ENCODE peak calls at places on chromosomes 2 and 18, in ten cellular contexts. One of them, this sample, is unnamed.
A peak's percentile ranks its signal among the peaks of the same experiment; 100 is the strongest.

GRCh38 chr2:175205523-175205922 is 24.0 kb upstream of the ATP5MC3 start:
- DNase-seq in AML-193: no peak
- DNase-seq in left colon: no peak
- DNase-seq in RPMI8226: no peak
- DNase-seq in globus pallidus: no peak
- DNase-seq in stimulated activated CD8-positive, alpha-beta memory T cell treated with anti-CD3 and anti-CD28 coated beads, Interleukin-4, amount 100 ng/mL, for 4 hours: no peak
- DNase-seq in dorsolateral prefrontal cortex: no peak
- DNase-seq in HEK293T: no peak
- DNase-seq in NCI-H2081: no peak
- DNase-seq in T-helper 9 cell: no peak
- DNase-seq in this sample: no peak

GRCh38 chr2:8893978-8894820 is 56.8 kb upstream of the KIDINS220 start:
- DNase-seq in stimulated activated CD8-positive, alpha-beta memory T cell treated with anti-CD3 and anti-CD28 coated beads, Interleukin-4, amount 100 ng/mL, for 4 hours: no peak
- DNase-seq in AML-193: no peak
- DNase-seq in T-helper 9 cell: no peak
- DNase-seq in HEK293T: no peak
- DNase-seq in left colon: peak; percentile 18
- DNase-seq in globus pallidus: no peak
- DNase-seq in NCI-H2081: peak; percentile 59
- DNase-seq in dorsolateral prefrontal cortex: no peak
- DNase-seq in RPMI8226: no peak
- DNase-seq in this sample: no peak

GRCh38 chr2:188765522-188765921 is 208.7 kb upstream of the COL3A1 start:
- DNase-seq in HEK293T: peak; percentile 21
- DNase-seq in NCI-H2081: no peak
- DNase-seq in RPMI8226: peak; percentile 24
- DNase-seq in globus pallidus: no peak
- DNase-seq in AML-193: no peak
- DNase-seq in dorsolateral prefrontal cortex: no peak
- DNase-seq in left colon: no peak
- DNase-seq in stimulated activated CD8-positive, alpha-beta memory T cell treated with anti-CD3 and anti-CD28 coated beads, Interleukin-4, amount 100 ng/mL, for 4 hours: no peak
- DNase-seq in T-helper 9 cell: no peak
- DNase-seq in this sample: peak; percentile 29

GRCh38 chr2:188475945-188476344 is 184.3 kb downstream of the GULP1 start:
- DNase-seq in AML-193: no peak
- DNase-seq in HEK293T: no peak
- DNase-seq in globus pallidus: no peak
- DNase-seq in stimulated activated CD8-positive, alpha-beta memory T cell treated with anti-CD3 and anti-CD28 coated beads, Interleukin-4, amount 100 ng/mL, for 4 hours: no peak
- DNase-seq in T-helper 9 cell: no peak
- DNase-seq in NCI-H2081: no peak
- DNase-seq in RPMI8226: no peak
- DNase-seq in dorsolateral prefrontal cortex: no peak
- DNase-seq in left colon: no peak
- DNase-seq in this sample: peak; percentile 72

GRCh38 chr2:62196278-62196901 is 475 bp downstream of the B3GNT2 start:
- DNase-seq in T-helper 9 cell: peak; percentile 49
- DNase-seq in dorsolateral prefrontal cortex: no peak
- DNase-seq in HEK293T: no peak
- DNase-seq in left colon: peak; percentile 68
- DNase-seq in AML-193: no peak
- DNase-seq in globus pallidus: peak; percentile 31
- DNase-seq in stimulated activated CD8-positive, alpha-beta memory T cell treated with anti-CD3 and anti-CD28 coated beads, Interleukin-4, amount 100 ng/mL, for 4 hours: peak; percentile 14
- DNase-seq in NCI-H2081: peak; percentile 61
- DNase-seq in RPMI8226: peak; percentile 53
- DNase-seq in this sample: peak; percentile 36

GRCh38 chr2:45119038-45119437 is 109.8 kb upstream of the SIX2 start:
- DNase-seq in left colon: no peak
- DNase-seq in RPMI8226: no peak
- DNase-seq in NCI-H2081: no peak
- DNase-seq in stimulated activated CD8-positive, alpha-beta memory T cell treated with anti-CD3 and anti-CD28 coated beads, Interleukin-4, amount 100 ng/mL, for 4 hours: no peak
- DNase-seq in globus pallidus: no peak
- DNase-seq in dorsolateral prefrontal cortex: no peak
- DNase-seq in HEK293T: no peak
- DNase-seq in AML-193: no peak
- DNase-seq in T-helper 9 cell: no peak
- DNase-seq in this sample: no peak

GRCh38 chr2:170812716-170813585 is 3.7 kb upstream of the GAD1 start:
- DNase-seq in left colon: no peak
- DNase-seq in AML-193: peak; percentile 55
- DNase-seq in T-helper 9 cell: no peak
- DNase-seq in RPMI8226: peak; percentile 68
- DNase-seq in globus pallidus: peak; percentile 80
- DNase-seq in HEK293T: peak; percentile 56
- DNase-seq in stimulated activated CD8-positive, alpha-beta memory T cell treated with anti-CD3 and anti-CD28 coated beads, Interleukin-4, amount 100 ng/mL, for 4 hours: no peak
- DNase-seq in NCI-H2081: peak; percentile 89
- DNase-seq in dorsolateral prefrontal cortex: no peak
- DNase-seq in this sample: peak; percentile 73

GRCh38 chr2:27715318-27716165 is 51.9 kb downstream of the SLC4A1AP start:
- DNase-seq in stimulated activated CD8-positive, alpha-beta memory T cell treated with anti-CD3 and anti-CD28 coated beads, Interleukin-4, amount 100 ng/mL, for 4 hours: no peak
- DNase-seq in AML-193: no peak
- DNase-seq in HEK293T: peak; percentile 55
- DNase-seq in T-helper 9 cell: no peak
- DNase-seq in dorsolateral prefrontal cortex: no peak
- DNase-seq in globus pallidus: no peak
- DNase-seq in left colon: no peak
- DNase-seq in RPMI8226: peak; percentile 55
- DNase-seq in NCI-H2081: peak; percentile 43
- DNase-seq in this sample: no peak

GRCh38 chr2:205011031-205011430 is 465.8 kb downstream of the PARD3B start:
- DNase-seq in T-helper 9 cell: no peak
- DNase-seq in RPMI8226: no peak
- DNase-seq in AML-193: no peak
- DNase-seq in HEK293T: no peak
- DNase-seq in stimulated activated CD8-positive, alpha-beta memory T cell treated with anti-CD3 and anti-CD28 coated beads, Interleukin-4, amount 100 ng/mL, for 4 hours: no peak
- DNase-seq in globus pallidus: no peak
- DNase-seq in dorsolateral prefrontal cortex: no peak
- DNase-seq in left colon: no peak
- DNase-seq in NCI-H2081: no peak
- DNase-seq in this sample: no peak

GRCh38 chr2:185202416-185202815 is 536.2 kb upstream of the FSIP2 start:
- DNase-seq in dorsolateral prefrontal cortex: no peak
- DNase-seq in HEK293T: no peak
- DNase-seq in NCI-H2081: no peak
- DNase-seq in globus pallidus: no peak
- DNase-seq in stimulated activated CD8-positive, alpha-beta memory T cell treated with anti-CD3 and anti-CD28 coated beads, Interleukin-4, amount 100 ng/mL, for 4 hours: no peak
- DNase-seq in left colon: no peak
- DNase-seq in T-helper 9 cell: no peak
- DNase-seq in AML-193: no peak
- DNase-seq in RPMI8226: no peak
- DNase-seq in this sample: peak; percentile 16

GRCh38 chr2:32289165-32290054 is 11.7 kb downstream of the YIPF4 start:
- DNase-seq in T-helper 9 cell: no peak
- DNase-seq in dorsolateral prefrontal cortex: no peak
- DNase-seq in NCI-H2081: no peak
- DNase-seq in RPMI8226: no peak
- DNase-seq in HEK293T: no peak
- DNase-seq in globus pallidus: no peak
- DNase-seq in stimulated activated CD8-positive, alpha-beta memory T cell treated with anti-CD3 and anti-CD28 coated beads, Interleukin-4, amount 100 ng/mL, for 4 hours: no peak
- DNase-seq in AML-193: peak; percentile 55
- DNase-seq in left colon: no peak
- DNase-seq in this sample: no peak

GRCh38 chr2:233129351-233129978 is 69.3 kb downstream of the INPP5D start:
- DNase-seq in HEK293T: peak; percentile 62
- DNase-seq in AML-193: no peak
- DNase-seq in T-helper 9 cell: no peak
- DNase-seq in RPMI8226: no peak
- DNase-seq in NCI-H2081: no peak
- DNase-seq in globus pallidus: no peak
- DNase-seq in left colon: no peak
- DNase-seq in dorsolateral prefrontal cortex: no peak
- DNase-seq in stimulated activated CD8-positive, alpha-beta memory T cell treated with anti-CD3 and anti-CD28 coated beads, Interleukin-4, amount 100 ng/mL, for 4 hours: no peak
- DNase-seq in this sample: no peak

GRCh38 chr18:42437646-42438045 is 482.6 kb downstream of the PIK3C3 start:
- DNase-seq in T-helper 9 cell: no peak
- DNase-seq in globus pallidus: no peak
- DNase-seq in left colon: no peak
- DNase-seq in dorsolateral prefrontal cortex: no peak
- DNase-seq in HEK293T: no peak
- DNase-seq in RPMI8226: no peak
- DNase-seq in NCI-H2081: no peak
- DNase-seq in AML-193: no peak
- DNase-seq in stimulated activated CD8-positive, alpha-beta memory T cell treated with anti-CD3 and anti-CD28 coated beads, Interleukin-4, amount 100 ng/mL, for 4 hours: no peak
- DNase-seq in this sample: no peak

GRCh38 chr18:36349552-36349951 is 52.0 kb downstream of the FHOD3 start:
- DNase-seq in HEK293T: no peak
- DNase-seq in stimulated activated CD8-positive, alpha-beta memory T cell treated with anti-CD3 and anti-CD28 coated beads, Interleukin-4, amount 100 ng/mL, for 4 hours: no peak
- DNase-seq in globus pallidus: no peak
- DNase-seq in T-helper 9 cell: no peak
- DNase-seq in left colon: no peak
- DNase-seq in RPMI8226: no peak
- DNase-seq in NCI-H2081: no peak
- DNase-seq in AML-193: no peak
- DNase-seq in dorsolateral prefrontal cortex: no peak
- DNase-seq in this sample: no peak

GRCh38 chr2:96962567-96963203 is 23.7 kb downstream of the FAM178B start:
- DNase-seq in RPMI8226: no peak
- DNase-seq in T-helper 9 cell: peak; percentile 79
- DNase-seq in dorsolateral prefrontal cortex: no peak
- DNase-seq in globus pallidus: no peak
- DNase-seq in HEK293T: no peak
- DNase-seq in NCI-H2081: no peak
- DNase-seq in AML-193: peak; percentile 47
- DNase-seq in stimulated activated CD8-positive, alpha-beta memory T cell treated with anti-CD3 and anti-CD28 coated beads, Interleukin-4, amount 100 ng/mL, for 4 hours: peak; percentile 54
- DNase-seq in left colon: no peak
- DNase-seq in this sample: no peak

GRCh38 chr2:127449439-127449838 is 31.2 kb downstream of the PROC start:
- DNase-seq in RPMI8226: no peak
- DNase-seq in HEK293T: no peak
- DNase-seq in left colon: no peak
- DNase-seq in stimulated activated CD8-positive, alpha-beta memory T cell treated with anti-CD3 and anti-CD28 coated beads, Interleukin-4, amount 100 ng/mL, for 4 hours: no peak
- DNase-seq in globus pallidus: no peak
- DNase-seq in dorsolateral prefrontal cortex: no peak
- DNase-seq in T-helper 9 cell: no peak
- DNase-seq in NCI-H2081: no peak
- DNase-seq in AML-193: no peak
- DNase-seq in this sample: no peak

GRCh38 chr2:72561621-72562318 is 264.1 kb downstream of the EXOC6B start:
- DNase-seq in left colon: no peak
- DNase-seq in RPMI8226: no peak
- DNase-seq in globus pallidus: peak; percentile 53
- DNase-seq in T-helper 9 cell: no peak
- DNase-seq in AML-193: no peak
- DNase-seq in NCI-H2081: no peak
- DNase-seq in stimulated activated CD8-positive, alpha-beta memory T cell treated with anti-CD3 and anti-CD28 coated beads, Interleukin-4, amount 100 ng/mL, for 4 hours: no peak
- DNase-seq in dorsolateral prefrontal cortex: no peak
- DNase-seq in HEK293T: no peak
- DNase-seq in this sample: no peak

GRCh38 chr2:229728360-229728759 is 14.0 kb upstream of the DNER start:
- DNase-seq in AML-193: no peak
- DNase-seq in globus pallidus: no peak
- DNase-seq in dorsolateral prefrontal cortex: no peak
- DNase-seq in RPMI8226: no peak
- DNase-seq in NCI-H2081: no peak
- DNase-seq in stimulated activated CD8-positive, alpha-beta memory T cell treated with anti-CD3 and anti-CD28 coated beads, Interleukin-4, amount 100 ng/mL, for 4 hours: no peak
- DNase-seq in left colon: no peak
- DNase-seq in T-helper 9 cell: no peak
- DNase-seq in HEK293T: no peak
- DNase-seq in this sample: no peak

GRCh38 chr18:4096501-4096900 is 358.6 kb downstream of the DLGAP1 start:
- DNase-seq in left colon: no peak
- DNase-seq in HEK293T: no peak
- DNase-seq in NCI-H2081: no peak
- DNase-seq in T-helper 9 cell: no peak
- DNase-seq in globus pallidus: no peak
- DNase-seq in AML-193: no peak
- DNase-seq in RPMI8226: no peak
- DNase-seq in dorsolateral prefrontal cortex: no peak
- DNase-seq in stimulated activated CD8-positive, alpha-beta memory T cell treated with anti-CD3 and anti-CD28 coated beads, Interleukin-4, amount 100 ng/mL, for 4 hours: no peak
- DNase-seq in this sample: no peak

GRCh38 chr2:45168731-45169338 is 159.6 kb upstream of the SIX2 start:
- DNase-seq in globus pallidus: no peak
- DNase-seq in AML-193: no peak
- DNase-seq in HEK293T: peak; percentile 53
- DNase-seq in T-helper 9 cell: no peak
- DNase-seq in stimulated activated CD8-positive, alpha-beta memory T cell treated with anti-CD3 and anti-CD28 coated beads, Interleukin-4, amount 100 ng/mL, for 4 hours: no peak
- DNase-seq in RPMI8226: no peak
- DNase-seq in NCI-H2081: peak; percentile 49
- DNase-seq in left colon: peak; percentile 13
- DNase-seq in dorsolateral prefrontal cortex: no peak
- DNase-seq in this sample: no peak

GRCh38 chr2:19228720-19229119 is 129.7 kb downstream of the OSR1 start:
- DNase-seq in HEK293T: no peak
- DNase-seq in dorsolateral prefrontal cortex: no peak
- DNase-seq in left colon: no peak
- DNase-seq in NCI-H2081: no peak
- DNase-seq in T-helper 9 cell: no peak
- DNase-seq in AML-193: no peak
- DNase-seq in globus pallidus: no peak
- DNase-seq in stimulated activated CD8-positive, alpha-beta memory T cell treated with anti-CD3 and anti-CD28 coated beads, Interleukin-4, amount 100 ng/mL, for 4 hours: no peak
- DNase-seq in RPMI8226: no peak
- DNase-seq in this sample: no peak

GRCh38 chr2:209721497-209721896 is 50.1 kb upstream of the UNC80 start:
- DNase-seq in stimulated activated CD8-positive, alpha-beta memory T cell treated with anti-CD3 and anti-CD28 coated beads, Interleukin-4, amount 100 ng/mL, for 4 hours: no peak
- DNase-seq in NCI-H2081: no peak
- DNase-seq in left colon: no peak
- DNase-seq in AML-193: no peak
- DNase-seq in HEK293T: no peak
- DNase-seq in dorsolateral prefrontal cortex: no peak
- DNase-seq in T-helper 9 cell: no peak
- DNase-seq in globus pallidus: no peak
- DNase-seq in RPMI8226: no peak
- DNase-seq in this sample: no peak

GRCh38 chr2:13006829-13007715 is 290.3 kb downstream of the TRIB2 start:
- DNase-seq in HEK293T: peak; percentile 64
- DNase-seq in left colon: peak; percentile 44
- DNase-seq in stimulated activated CD8-positive, alpha-beta memory T cell treated with anti-CD3 and anti-CD28 coated beads, Interleukin-4, amount 100 ng/mL, for 4 hours: peak; percentile 17
- DNase-seq in AML-193: peak; percentile 44
- DNase-seq in RPMI8226: peak; percentile 52
- DNase-seq in dorsolateral prefrontal cortex: peak; percentile 62
- DNase-seq in globus pallidus: peak; percentile 71
- DNase-seq in T-helper 9 cell: peak; percentile 46
- DNase-seq in NCI-H2081: peak; percentile 73
- DNase-seq in this sample: peak; percentile 97

GRCh38 chr2:85902496-85902895 is 13.7 kb upstream of the ST3GAL5 start:
- DNase-seq in AML-193: no peak
- DNase-seq in RPMI8226: no peak
- DNase-seq in NCI-H2081: no peak
- DNase-seq in HEK293T: no peak
- DNase-seq in T-helper 9 cell: no peak
- DNase-seq in globus pallidus: peak; percentile 97
- DNase-seq in left colon: no peak
- DNase-seq in dorsolateral prefrontal cortex: no peak
- DNase-seq in stimulated activated CD8-positive, alpha-beta memory T cell treated with anti-CD3 and anti-CD28 coated beads, Interleukin-4, amount 100 ng/mL, for 4 hours: no peak
- DNase-seq in this sample: no peak

GRCh38 chr2:88329815-88330603 is 122.5 kb downstream of the FOXI3 start:
- DNase-seq in RPMI8226: no peak
- DNase-seq in NCI-H2081: peak; percentile 14
- DNase-seq in left colon: no peak
- DNase-seq in AML-193: no peak
- DNase-seq in globus pallidus: no peak
- DNase-seq in stimulated activated CD8-positive, alpha-beta memory T cell treated with anti-CD3 and anti-CD28 coated beads, Interleukin-4, amount 100 ng/mL, for 4 hours: no peak
- DNase-seq in HEK293T: peak; percentile 50
- DNase-seq in T-helper 9 cell: no peak
- DNase-seq in dorsolateral prefrontal cortex: no peak
- DNase-seq in this sample: no peak

GRCh38 chr2:67311536-67311935 is 85.6 kb upstream of the ETAA1 start:
- DNase-seq in NCI-H2081: no peak
- DNase-seq in dorsolateral prefrontal cortex: no peak
- DNase-seq in globus pallidus: no peak
- DNase-seq in left colon: no peak
- DNase-seq in RPMI8226: no peak
- DNase-seq in AML-193: no peak
- DNase-seq in stimulated activated CD8-positive, alpha-beta memory T cell treated with anti-CD3 and anti-CD28 coated beads, Interleukin-4, amount 100 ng/mL, for 4 hours: no peak
- DNase-seq in T-helper 9 cell: no peak
- DNase-seq in HEK293T: no peak
- DNase-seq in this sample: peak; percentile 36